ENCODE peak calls at places on chromosomes 5 and 9, in nine cellular contexts. Z is D341Med; F is activated gamma-delta T cell treated with Interleukin-2 at 50 U/mL for 16 hours; H is stimulated activated CD4-positive, alpha-beta T cell treated with anti-CD3 and anti-CD28 coated beads, Interleukin-15, amount 100 ng/mL, for 1 hour; D is hypothalamus; J is activated CD4-positive, alpha-beta T cell treated with anti-CD3 and anti-CD28 coated beads, Interleukin-2, amount 50 U/mL, for 1 hour; G is activated CD8-positive, alpha-beta memory T cell treated with anti-CD3 and anti-CD28 coated beads for 24 hours; I is neural crest cell; N is lower leg skin. C is an unnamed sample.

GRCh38 chr5:171647043-171647899 is 138.3 kb upstream of the SMIM23 start:
- DNase-seq in Z (no peak), F (no peak), H (no peak), D (no peak), J (no peak), G (no peak), I (no peak), N (no peak), C (peak)

GRCh38 chr5:176985516-176985915 is 21.1 kb downstream of the UIMC1 start:
- DNase-seq in Z (no peak), F (peak), H (peak), D (no peak), J (peak), G (no peak), I (no peak), N (no peak), C (no peak)

GRCh38 chr9:79701651-79702050 is 129.9 kb downstream of the TLE4 start:
- DNase-seq in Z (no peak), F (no peak), H (no peak), D (no peak), J (no peak), G (no peak), I (no peak), N (no peak), C (no peak)

GRCh38 chr9:100581661-100582060 is 3.8 kb downstream of the CAVIN4 start:
- DNase-seq in Z (no peak), F (no peak), H (no peak), D (no peak), J (no peak), G (no peak), I (no peak), N (no peak), C (no peak)

GRCh38 chr5:17343675-17344074 is 126.2 kb downstream of the BASP1 start:
- DNase-seq in Z (no peak), F (no peak), H (no peak), D (no peak), J (no peak), G (no peak), I (no peak), N (no peak), C (peak)

GRCh38 chr5:138110266-138110963 is 26.6 kb downstream of the WNT8A start:
- DNase-seq in Z (no peak), F (no peak), H (no peak), D (no peak), J (no peak), G (no peak), I (no peak), N (no peak), C (no peak)

GRCh38 chr5:132714456-132715307 is 22.7 kb downstream of the KIF3A start:
- DNase-seq in Z (no peak), F (no peak), H (no peak), D (no peak), J (no peak), G (no peak), I (no peak), N (no peak), C (no peak)

GRCh38 chr5:115389074-115389798 is 92.8 kb upstream of the CCDC112 start:
- DNase-seq in Z (no peak), F (no peak), H (no peak), D (no peak), J (no peak), G (no peak), I (no peak), N (no peak), C (no peak)

C was measured in A549.